ENCODE peak calls at places on chromosomes 16 and 17, in five cellular contexts. H, B, O, T and P are unnamed samples.
A peak's percentile ranks its signal among the peaks of the same experiment; 100 is the strongest.

GRCh38 chr17:67413399-67413798 is 36.3 kb downstream of the PITPNC1 start:
- DNase-seq in H (no peak), T (no peak), O (no peak), B (no peak), P (no peak)

GRCh38 chr17:42315402-42316156 is 27.3 kb downstream of the STAT5A start:
- DNase-seq in T (no peak), B (no peak), O (no peak), H (no peak), P (no peak)

GRCh38 chr16:30088832-30089624 is 2.7 kb downstream of the TBX6 start:
- DNase-seq in O (no peak), T (no peak), B (no peak), H (no peak), P (no peak)

GRCh38 chr17:81866440-81867122 is 4.6 kb downstream of the ARHGDIA start:
- DNase-seq in O (no peak), B (no peak), H (no peak), T (no peak), P (no peak)

GRCh38 chr17:8894673-8895578 is 27.5 kb upstream of the PIK3R6 start:
- DNase-seq in B (peak; percentile 55), O (no peak), H (peak; percentile 47), T (peak; percentile 53), P (no peak)

GRCh38 chr17:47423406-47424295 is 99.9 kb downstream of the EFCAB13 start:
- DNase-seq in T (peak; percentile 12), B (no peak), O (no peak), H (peak; percentile 1), P (no peak)

GRCh38 chr17:77204531-77204930 is 63.8 kb downstream of the SEC14L1 start:
- DNase-seq in T (no peak), B (no peak), O (no peak), H (no peak), P (no peak)

GRCh38 chr16:27243725-27244362 is 24.7 kb downstream of the NSMCE1 start:
- DNase-seq in T (no peak), O (no peak), B (no peak), H (no peak), P (no peak)

GRCh38 chr16:11499295-11500089 is 87.2 kb downstream of the LITAF start:
- DNase-seq in B (no peak), H (no peak), O (no peak), T (no peak), P (no peak)

GRCh38 chr17:16972346-16972745 is 428 bp upstream of the TNFRSF13B start:
- DNase-seq in T (no peak), O (no peak), B (no peak), H (no peak), P (no peak)